ENCODE peak calls at places on chromosomes 2 and 18, in five cellular contexts. One of them, this sample, is unnamed.

GRCh38 chr2:233384811-233385488 is 30.7 kb downstream of the DGKD start:
- DNase-seq in HEK293T: no peak
- DNase-seq in SK-N-SH: no peak
- DNase-seq in K562: no peak
- DNase-seq in HepG2: no peak
- DNase-seq in this sample: no peak

GRCh38 chr18:8765692-8766463 is 60.5 kb downstream of the MTCL1 start:
- DNase-seq in HEK293T: no peak
- DNase-seq in SK-N-SH: peak
- DNase-seq in K562: no peak
- DNase-seq in HepG2: no peak
- DNase-seq in this sample: no peak

GRCh38 chr18:46013484-46014189 is 46.5 kb upstream of the EPG5 start:
- DNase-seq in HEK293T: no peak
- DNase-seq in SK-N-SH: no peak
- DNase-seq in K562: no peak
- DNase-seq in HepG2: no peak
- DNase-seq in this sample: no peak

GRCh38 chr2:134582547-134582899 is 136.3 kb downstream of the TMEM163 start:
- DNase-seq in HEK293T: no peak
- DNase-seq in SK-N-SH: no peak
- DNase-seq in K562: no peak
- DNase-seq in HepG2: no peak
- DNase-seq in this sample: no peak

GRCh38 chr2:11099122-11100065 is 55.9 kb upstream of the SLC66A3 start:
- DNase-seq in HEK293T: no peak
- DNase-seq in SK-N-SH: no peak
- DNase-seq in K562: no peak
- DNase-seq in HepG2: no peak
- DNase-seq in this sample: no peak

GRCh38 chr18:35749701-35750100 is 168.2 kb downstream of the GALNT1 start:
- DNase-seq in HEK293T: no peak
- DNase-seq in SK-N-SH: no peak
- DNase-seq in K562: no peak
- DNase-seq in HepG2: no peak
- DNase-seq in this sample: no peak

GRCh38 chr18:3720818-3721545 is 271.0 kb downstream of the TGIF1 start:
- DNase-seq in HEK293T: no peak
- DNase-seq in SK-N-SH: no peak
- DNase-seq in K562: no peak
- DNase-seq in HepG2: no peak
- DNase-seq in this sample: no peak

GRCh38 chr2:41836944-41837343 is 210.9 kb upstream of the PKDCC start:
- DNase-seq in HEK293T: peak
- DNase-seq in SK-N-SH: no peak
- DNase-seq in K562: peak
- DNase-seq in HepG2: no peak
- DNase-seq in this sample: no peak

GRCh38 chr18:26717123-26717522 is 148.4 kb downstream of the AQP4 start:
- DNase-seq in HEK293T: no peak
- DNase-seq in SK-N-SH: no peak
- DNase-seq in K562: no peak
- DNase-seq in HepG2: no peak
- DNase-seq in this sample: no peak

GRCh38 chr2:118371500-118371899 is 283.2 kb downstream of the INSIG2 start:
- DNase-seq in HEK293T: peak
- DNase-seq in SK-N-SH: peak
- DNase-seq in K562: no peak
- DNase-seq in HepG2: peak
- DNase-seq in this sample: no peak

GRCh38 chr18:33802955-33803354 is 224.9 kb downstream of the ASXL3 start:
- DNase-seq in HEK293T: no peak
- DNase-seq in SK-N-SH: no peak
- DNase-seq in K562: no peak
- DNase-seq in HepG2: no peak
- DNase-seq in this sample: no peak

GRCh38 chr2:47300081-47300480 is 102.9 kb upstream of the MSH2 start:
- DNase-seq in HEK293T: no peak
- DNase-seq in SK-N-SH: no peak
- DNase-seq in K562: no peak
- DNase-seq in HepG2: no peak
- DNase-seq in this sample: no peak

GRCh38 chr18:54280206-54280550 is 10.9 kb downstream of the POLI start:
- DNase-seq in HEK293T: no peak
- DNase-seq in SK-N-SH: no peak
- DNase-seq in K562: no peak
- DNase-seq in HepG2: no peak
- DNase-seq in this sample: no peak

GRCh38 chr2:85697096-85697495 is 2.9 kb downstream of the GNLY start:
- DNase-seq in HEK293T: no peak
- DNase-seq in SK-N-SH: no peak
- DNase-seq in K562: no peak
- DNase-seq in HepG2: no peak
- DNase-seq in this sample: no peak

GRCh38 chr2:134228493-134228903 is 25.4 kb upstream of the MGAT5 start:
- DNase-seq in HEK293T: peak
- DNase-seq in SK-N-SH: no peak
- DNase-seq in K562: peak
- DNase-seq in HepG2: peak
- DNase-seq in this sample: no peak

GRCh38 chr2:175244697-175245096 is 63.2 kb upstream of the ATP5MC3 start:
- DNase-seq in HEK293T: no peak
- DNase-seq in SK-N-SH: no peak
- DNase-seq in K562: no peak
- DNase-seq in HepG2: no peak
- DNase-seq in this sample: no peak

GRCh38 chr2:175251425-175252041 is 70.0 kb upstream of the ATP5MC3 start:
- DNase-seq in HEK293T: peak
- DNase-seq in SK-N-SH: peak
- DNase-seq in K562: peak
- DNase-seq in HepG2: peak
- DNase-seq in this sample: no peak

DNA sequence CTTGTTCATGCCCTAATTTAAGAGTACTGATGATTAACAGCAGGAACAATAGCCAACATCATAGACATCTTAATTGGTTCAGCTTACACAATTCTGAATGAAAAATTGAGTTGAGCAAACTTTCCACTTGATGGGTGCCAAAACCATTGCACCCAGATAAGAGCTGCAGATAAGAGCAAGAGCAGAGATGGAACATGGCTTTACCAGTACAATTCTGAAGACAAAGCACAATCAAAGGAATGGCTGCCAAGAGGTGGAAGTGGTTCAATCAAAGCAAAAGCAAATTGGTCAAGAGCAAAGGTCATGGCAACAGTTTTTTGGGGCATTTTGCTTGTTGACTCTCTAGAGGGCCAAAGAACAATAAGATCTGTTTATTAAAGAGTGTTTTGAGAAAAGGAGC is 65.6 kb upstream of the ATP5MC3 start:
- DNase-seq in HEK293T: no peak
- DNase-seq in SK-N-SH: no peak
- DNase-seq in K562: no peak
- DNase-seq in HepG2: no peak
- DNase-seq in this sample: no peak
- TF ChIP-seq FOXM1 in HEK293T: no peak
- TF ChIP-seq FOXM1 in SK-N-SH: no peak
- TF ChIP-seq FOXM1 in K562: no peak
- TF ChIP-seq FOXM1 in HepG2: no peak
- TF ChIP-seq FOXM1 in this sample: no peak

DNA sequence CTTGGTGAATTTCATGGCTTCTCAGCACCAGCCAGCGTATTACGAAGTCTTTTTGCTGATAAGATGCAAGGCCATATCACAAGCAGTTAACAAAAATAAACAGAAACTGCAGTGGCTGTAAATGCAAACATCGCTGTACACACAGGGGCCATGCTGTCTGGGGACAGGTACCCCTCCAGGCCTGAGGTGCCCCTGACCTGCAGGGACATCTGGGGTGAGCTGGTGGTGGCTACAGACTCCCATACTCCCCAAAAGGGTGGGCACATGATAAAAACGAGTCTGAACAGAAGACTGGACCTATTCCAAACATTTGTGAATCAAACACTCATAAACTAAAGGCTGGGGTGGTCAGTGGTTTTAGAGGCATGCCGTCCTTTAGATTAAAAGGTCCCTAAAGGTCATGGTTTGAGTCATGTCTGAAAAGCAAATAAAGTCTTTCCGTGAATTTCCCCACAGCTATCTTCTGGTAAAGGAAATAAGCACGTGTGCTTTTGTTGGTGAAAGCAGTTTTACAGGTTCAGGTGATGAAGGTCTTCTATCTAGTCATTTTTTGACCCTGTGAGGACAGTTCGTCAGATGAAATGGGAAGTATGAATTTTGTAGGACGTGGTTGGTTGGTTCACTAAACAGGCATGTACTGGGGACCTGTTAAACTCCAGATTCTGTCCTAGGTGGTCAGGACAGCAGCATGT is 36.8 kb downstream of the TTC39C start:
- DNase-seq in HEK293T: no peak
- DNase-seq in SK-N-SH: no peak
- DNase-seq in K562: no peak
- DNase-seq in HepG2: peak
- DNase-seq in this sample: peak
- TF ChIP-seq FOXM1 in HEK293T: no peak
- TF ChIP-seq FOXM1 in SK-N-SH: no peak
- TF ChIP-seq FOXM1 in K562: no peak
- TF ChIP-seq FOXM1 in HepG2: no peak
- TF ChIP-seq FOXM1 in this sample: no peak

GRCh38 chr2:188788621-188789020 is 185.6 kb upstream of the COL3A1 start:
- DNase-seq in HEK293T: no peak
- DNase-seq in SK-N-SH: no peak
- DNase-seq in K562: no peak
- DNase-seq in HepG2: no peak
- DNase-seq in this sample: no peak
- TF ChIP-seq FOXM1 in HEK293T: no peak
- TF ChIP-seq FOXM1 in SK-N-SH: no peak
- TF ChIP-seq FOXM1 in K562: no peak
- TF ChIP-seq FOXM1 in HepG2: no peak
- TF ChIP-seq FOXM1 in this sample: no peak

GRCh38 chr2:36473230-36473629 is 117.7 kb downstream of the CRIM1 start:
- DNase-seq in HEK293T: no peak
- DNase-seq in SK-N-SH: no peak
- DNase-seq in K562: no peak
- DNase-seq in HepG2: no peak
- DNase-seq in this sample: no peak
- TF ChIP-seq FOXM1 in HEK293T: no peak
- TF ChIP-seq FOXM1 in SK-N-SH: no peak
- TF ChIP-seq FOXM1 in K562: no peak
- TF ChIP-seq FOXM1 in HepG2: no peak
- TF ChIP-seq FOXM1 in this sample: no peak

DNA sequence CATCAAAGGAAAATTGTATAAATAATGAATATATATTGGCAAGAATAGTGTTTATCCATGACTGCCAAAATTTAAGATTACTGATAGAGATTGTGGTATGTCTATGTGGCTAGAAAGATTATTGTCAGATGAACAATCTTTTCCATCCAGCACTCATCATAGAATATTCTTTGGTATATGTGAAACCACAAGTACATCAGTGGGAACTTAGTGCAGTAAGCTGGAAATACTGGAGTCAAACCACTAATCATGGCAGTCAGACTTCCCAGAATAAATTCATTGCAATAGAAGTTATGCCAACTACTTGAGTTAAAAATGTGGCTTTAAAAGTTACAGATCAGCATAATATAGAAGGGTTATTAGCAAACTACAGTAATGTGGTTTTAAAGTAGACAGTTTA is 310.3 kb downstream of the GULP1 start:
- DNase-seq in HEK293T: no peak
- DNase-seq in SK-N-SH: no peak
- DNase-seq in K562: no peak
- DNase-seq in HepG2: no peak
- DNase-seq in this sample: no peak
- TF ChIP-seq FOXM1 in HEK293T: no peak
- TF ChIP-seq FOXM1 in SK-N-SH: no peak
- TF ChIP-seq FOXM1 in K562: no peak
- TF ChIP-seq FOXM1 in HepG2: no peak
- TF ChIP-seq FOXM1 in this sample: no peak

GRCh38 chr2:162573288-162573687 is 229.4 kb downstream of the GCA start:
- DNase-seq in HEK293T: no peak
- DNase-seq in SK-N-SH: no peak
- DNase-seq in K562: no peak
- DNase-seq in HepG2: no peak
- DNase-seq in this sample: no peak

GRCh38 chr2:162579169-162579568 is 235.2 kb downstream of the GCA start:
- DNase-seq in HEK293T: no peak
- DNase-seq in SK-N-SH: no peak
- DNase-seq in K562: no peak
- DNase-seq in HepG2: no peak
- DNase-seq in this sample: no peak

GRCh38 chr2:162579986-162580385 is 236.1 kb downstream of the GCA start:
- DNase-seq in HEK293T: no peak
- DNase-seq in SK-N-SH: no peak
- DNase-seq in K562: no peak
- DNase-seq in HepG2: peak
- DNase-seq in this sample: no peak

GRCh38 chr2:162574615-162575452 is 230.9 kb downstream of the GCA start:
- DNase-seq in HEK293T: no peak
- DNase-seq in SK-N-SH: no peak
- DNase-seq in K562: no peak
- DNase-seq in HepG2: peak
- DNase-seq in this sample: no peak
- TF ChIP-seq FOXM1 in HEK293T: no peak
- TF ChIP-seq FOXM1 in SK-N-SH: no peak
- TF ChIP-seq FOXM1 in K562: no peak
- TF ChIP-seq FOXM1 in HepG2: no peak
- TF ChIP-seq FOXM1 in this sample: no peak

DNA sequence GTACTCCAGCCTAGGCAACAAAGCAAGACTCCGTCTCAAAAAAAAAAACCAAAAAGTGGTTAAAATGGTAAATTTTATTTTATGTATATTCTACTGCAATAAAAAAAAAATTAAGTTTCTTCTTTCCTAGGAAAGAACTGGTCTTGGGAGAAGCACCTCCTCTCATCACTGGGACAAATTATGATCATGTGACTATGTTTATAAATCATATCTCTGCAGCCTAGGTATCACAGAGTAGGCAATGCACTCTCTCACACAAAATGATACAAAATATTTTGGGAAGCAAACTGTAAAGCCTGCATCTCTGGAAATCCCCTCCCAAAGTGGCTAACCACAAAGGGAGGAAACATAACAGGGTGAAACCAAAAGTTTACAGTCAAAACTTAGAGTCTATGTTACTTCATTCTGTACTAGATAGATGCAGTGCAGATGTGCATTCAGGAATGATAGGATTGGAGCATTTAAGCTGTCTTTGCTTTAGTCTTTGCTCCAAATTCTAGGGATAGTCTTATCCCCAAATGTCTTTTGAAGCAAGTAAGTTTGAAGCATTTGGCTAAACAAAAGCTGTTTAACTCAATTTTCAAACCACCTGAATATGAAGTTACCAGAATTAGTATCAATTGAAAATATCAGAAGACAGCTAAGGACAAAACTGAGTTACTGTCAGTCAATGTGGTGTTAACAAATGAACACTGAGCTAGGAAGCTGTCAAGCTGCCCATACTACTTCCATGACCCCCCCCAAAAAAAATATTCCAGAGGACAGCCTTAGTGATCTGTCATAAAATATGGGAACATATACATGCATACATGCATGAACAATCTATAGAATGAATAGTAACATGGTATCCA is 21.1 kb upstream of the MALT1 start:
- DNase-seq in HEK293T: no peak
- DNase-seq in SK-N-SH: no peak
- DNase-seq in K562: no peak
- DNase-seq in HepG2: no peak
- DNase-seq in this sample: peak
- TF ChIP-seq FOXM1 in HEK293T: no peak
- TF ChIP-seq FOXM1 in SK-N-SH: no peak
- TF ChIP-seq FOXM1 in K562: no peak
- TF ChIP-seq FOXM1 in HepG2: no peak
- TF ChIP-seq FOXM1 in this sample: peak